ENCODE peak calls at places on chromosomes 1 and 21, in nine cellular contexts. B is OCI-LY7; G is astrocyte of the cerebellum; F is stimulated activated CD8-positive, alpha-beta memory T cell treated with anti-CD3 and anti-CD28 coated beads, Interleukin-15, amount 100 ng/mL, for 24 hours; K is A549; V is MCF 10A; Z is NK-92 treated with Interleukin-12 subunit alpha and Interleukin-12 subunit beta, amount 100 ng/mL, for 24 hours; D is substantia nigra; R is left lung. T is an unnamed sample.

GRCh38 chr1:46188295-46189030 is 9.8 kb downstream of the POMGNT1 start:
- DNase-seq in B (no peak), G (no peak), F (no peak), K (peak), V (no peak), Z (no peak), D (no peak), R (no peak), T (no peak)

GRCh38 chr1:174333437-174333836 is 114.3 kb upstream of the GPR52 start:
- DNase-seq in B (no peak), G (no peak), F (no peak), K (no peak), V (no peak), Z (no peak), D (no peak), R (no peak), T (no peak)

GRCh38 chr1:3640113-3640932 is 9.6 kb downstream of the WRAP73 start:
- DNase-seq in B (no peak), G (no peak), F (no peak), K (no peak), V (no peak), Z (no peak), D (no peak), R (no peak), T (no peak)

GRCh38 chr1:164440222-164440621 is 118.8 kb upstream of the PBX1 start:
- DNase-seq in B (no peak), G (no peak), F (no peak), K (peak), V (peak), Z (no peak), D (peak), R (no peak), T (no peak)

GRCh38 chr1:55155522-55155921 is 59.6 kb downstream of the USP24 start:
- DNase-seq in B (no peak), G (no peak), F (no peak), K (no peak), V (peak), Z (no peak), D (peak), R (no peak), T (no peak)

GRCh38 chr1:165442653-165443052 is 2.3 kb downstream of the RXRG start:
- DNase-seq in B (no peak), G (no peak), F (no peak), K (no peak), V (no peak), Z (no peak), D (no peak), R (no peak), T (no peak)

GRCh38 chr1:186033744-186034345 is 299.7 kb downstream of the HMCN1 start:
- DNase-seq in B (no peak), G (no peak), F (no peak), K (no peak), V (peak), Z (no peak), D (no peak), R (no peak), T (no peak)

GRCh38 chr21:39020751-39021474 is 162.3 kb downstream of the PSMG1 start:
- DNase-seq in B (no peak), G (no peak), F (no peak), K (peak), V (peak), Z (no peak), D (no peak), R (peak), T (no peak)

GRCh38 chr21:25118648-25119047 is 488.6 kb downstream of the MRPL39 start:
- DNase-seq in B (no peak), G (no peak), F (no peak), K (no peak), V (no peak), Z (no peak), D (no peak), R (no peak), T (no peak)

GRCh38 chr1:14083706-14084105 is 383.7 kb downstream of the PRDM2 start:
- DNase-seq in B (no peak), G (no peak), F (no peak), K (no peak), V (no peak), Z (no peak), D (no peak), R (no peak), T (no peak)

GRCh38 chr1:55474168-55474786 is 259.1 kb upstream of the USP24 start:
- DNase-seq in B (no peak), G (no peak), F (no peak), K (peak), V (peak), Z (no peak), D (no peak), R (no peak), T (no peak)

GRCh38 chr1:98429851-98430496 is 231.5 kb upstream of the SNX7 start:
- DNase-seq in B (no peak), G (no peak), F (no peak), K (no peak), V (no peak), Z (no peak), D (no peak), R (peak), T (no peak)

GRCh38 chr1:153363641-153364040 is 6.0 kb downstream of the S100A9 start:
- DNase-seq in B (no peak), G (no peak), F (no peak), K (no peak), V (no peak), Z (no peak), D (no peak), R (no peak), T (no peak)

GRCh38 chr1:94068831-94069648 is 51.9 kb downstream of the ABCA4 start:
- DNase-seq in B (no peak), G (no peak), F (no peak), K (peak), V (no peak), Z (no peak), D (no peak), R (peak), T (no peak)

GRCh38 chr1:206975313-206975712 is 5.1 kb upstream of the FCAMR start:
- DNase-seq in B (no peak), G (no peak), F (no peak), K (no peak), V (peak), Z (no peak), D (no peak), R (no peak), T (no peak)

GRCh38 chr1:159879977-159880376 is 17.5 kb upstream of the VSIG8 start:
- DNase-seq in B (no peak), G (no peak), F (no peak), K (peak), V (peak), Z (no peak), D (no peak), R (no peak), T (no peak)

GRCh38 chr1:240878631-240879030 is 266.7 kb upstream of the GREM2 start:
- DNase-seq in B (no peak), G (no peak), F (no peak), K (no peak), V (peak), Z (no peak), D (no peak), R (no peak), T (no peak)

GRCh38 chr1:12087797-12088314 is 24.8 kb downstream of the TNFRSF8 start:
- DNase-seq in B (no peak), G (no peak), F (no peak), K (no peak), V (no peak), Z (no peak), D (no peak), R (no peak), T (no peak)

GRCh38 chr1:51729824-51730284 is 113.0 kb downstream of the OSBPL9 start:
- DNase-seq in B (no peak), G (no peak), F (peak), K (peak), V (peak), Z (no peak), D (no peak), R (no peak), T (no peak)

GRCh38 chr1:154726443-154726842 is 118.5 kb upstream of the ADAR start:
- DNase-seq in B (no peak), G (no peak), F (no peak), K (no peak), V (peak), Z (no peak), D (no peak), R (no peak), T (no peak)

GRCh38 chr1:109241344-109241743 is 8.0 kb upstream of the CELSR2 start:
- DNase-seq in B (no peak), G (no peak), F (no peak), K (no peak), V (no peak), Z (no peak), D (no peak), R (no peak), T (no peak)

GRCh38 chr1:200262326-200262965 is 147.4 kb downstream of the ZNF281 start:
- DNase-seq in B (peak), G (no peak), F (no peak), K (no peak), V (no peak), Z (no peak), D (no peak), R (no peak), T (no peak)

GRCh38 chr1:119374208-119374877 is 5.8 kb downstream of the HAO2 start:
- DNase-seq in B (no peak), G (no peak), F (no peak), K (peak), V (no peak), Z (no peak), D (no peak), R (no peak), T (no peak)

GRCh38 chr1:212486591-212486963 is 53.9 kb downstream of the NENF start:
- DNase-seq in B (no peak), G (no peak), F (no peak), K (no peak), V (no peak), Z (no peak), D (no peak), R (no peak), T (no peak)

GRCh38 chr1:213996320-213997022 is 8.7 kb downstream of the PROX1 start:
- DNase-seq in B (no peak), G (no peak), F (no peak), K (no peak), V (peak), Z (no peak), D (peak), R (no peak), T (no peak)

GRCh38 chr1:220914283-220915116 is 35.3 kb downstream of the HLX start:
- DNase-seq in B (no peak), G (no peak), F (no peak), K (no peak), V (no peak), Z (no peak), D (no peak), R (no peak), T (no peak)

GRCh38 chr1:6803357-6803756 is 18.1 kb downstream of the CAMTA1 start:
- DNase-seq in B (no peak), G (no peak), F (no peak), K (no peak), V (no peak), Z (no peak), D (no peak), R (no peak), T (no peak)

GRCh38 chr1:213738658-213739057 is 249.1 kb upstream of the PROX1 start:
- DNase-seq in B (no peak), G (no peak), F (no peak), K (no peak), V (no peak), Z (no peak), D (no peak), R (no peak), T (no peak)

GRCh38 chr1:4648657-4649056 is 5.8 kb upstream of the AJAP1 start:
- DNase-seq in B (no peak), G (no peak), F (no peak), K (no peak), V (no peak), Z (no peak), D (no peak), R (no peak), T (no peak)

GRCh38 chr1:84861988-84862644 is 30.9 kb downstream of the LPAR3 start:
- DNase-seq in B (no peak), G (no peak), F (no peak), K (no peak), V (no peak), Z (no peak), D (no peak), R (no peak), T (no peak)

GRCh38 chr21:35697321-35697808 is 363.0 kb downstream of the SETD4 start:
- DNase-seq in B (no peak), G (peak), F (no peak), K (no peak), V (peak), Z (no peak), D (peak), R (peak), T (no peak)

GRCh38 chr1:23344987-23345472 is 946 bp upstream of the HNRNPR start:
- DNase-seq in B (no peak), G (no peak), F (no peak), K (no peak), V (no peak), Z (no peak), D (no peak), R (no peak), T (no peak)

T was measured in H1.